ENCODE peak calls at places on chromosomes 2 and 18, in ten cellular contexts. C is H7; I is AG10803; J is T-helper 1 cell; E is fibroblast of the conjunctiva; R is NCI-H2081; W is AG09309; M is stimulated activated CD4-positive, alpha-beta T cell treated with anti-CD3 and anti-CD28 coated beads, TNF-alpha, amount 100 ng/mL, for 4 hours; S is WERI-Rb-1; Y is hepatic stellate cell. V is an unnamed sample.

GRCh38 chr2:8086796-8087479 is 594.9 kb upstream of the ID2 start:
- DNase-seq in S (no peak), E (peak), R (no peak), I (peak), C (no peak), W (peak), J (no peak), M (no peak), Y (peak), V (no peak)

GRCh38 chr2:9392895-9393757 is 30.2 kb downstream of the ITGB1BP1 start:
- DNase-seq in I (peak), Y (no peak), S (no peak), J (no peak), M (no peak), E (no peak), W (no peak), C (peak), R (no peak), V (no peak)

GRCh38 chr2:241312082-241312481 is 3.4 kb downstream of the HDLBP start:
- DNase-seq in W (no peak), S (no peak), Y (no peak), I (peak), R (no peak), C (no peak), J (no peak), E (peak), M (no peak), V (no peak)

GRCh38 chr2:73594241-73594640 is 48.0 kb downstream of the NAT8 start:
- DNase-seq in S (no peak), J (no peak), R (no peak), W (no peak), I (no peak), Y (no peak), E (no peak), C (no peak), M (no peak), V (no peak)

GRCh38 chr2:7071916-7072556 is 154.8 kb downstream of the RNF144A start:
- DNase-seq in M (no peak), W (no peak), I (no peak), S (no peak), E (no peak), J (no peak), R (no peak), C (no peak), Y (no peak), V (no peak)

GRCh38 chr2:64101141-64101591 is 43.1 kb downstream of the PELI1 start:
- DNase-seq in C (no peak), I (peak), R (no peak), Y (peak), M (no peak), J (peak), W (peak), E (no peak), S (no peak), V (no peak)

GRCh38 chr2:231794383-231794782 is 8.1 kb downstream of the COPS7B start:
- DNase-seq in J (no peak), I (no peak), S (no peak), M (no peak), R (no peak), C (no peak), E (no peak), W (no peak), Y (no peak), V (no peak)

GRCh38 chr2:240585101-240585500 is 1.4 kb upstream of the CAPN10 start:
- DNase-seq in R (no peak), J (no peak), C (peak), E (no peak), Y (no peak), I (no peak), W (no peak), M (no peak), S (no peak), V (peak)

GRCh38 chr18:45755936-45756335 is 32.0 kb downstream of the SLC14A1 start:
- DNase-seq in M (no peak), Y (peak), E (peak), S (no peak), W (no peak), R (no peak), C (no peak), J (no peak), I (peak), V (no peak)

GRCh38 chr2:143681006-143681405 is 551.8 kb downstream of the ARHGAP15 start:
- DNase-seq in C (no peak), M (no peak), R (no peak), J (no peak), Y (no peak), I (no peak), S (no peak), W (no peak), E (no peak), V (no peak)

GRCh38 chr2:108377411-108377810 is 343 bp upstream of the SULT1C4 start:
- DNase-seq in E (no peak), I (no peak), C (no peak), J (no peak), W (no peak), Y (peak), R (no peak), M (no peak), S (no peak), V (no peak)

GRCh38 chr2:18356676-18357075 is 203.8 kb downstream of the RDH14 start:
- DNase-seq in R (no peak), C (no peak), Y (no peak), S (no peak), M (no peak), W (no peak), I (peak), J (no peak), E (no peak), V (no peak)

GRCh38 chr2:155727097-155727906 is 605.2 kb downstream of the NR4A2 start:
- DNase-seq in S (no peak), E (no peak), I (no peak), W (no peak), M (no peak), R (no peak), J (no peak), C (no peak), Y (no peak), V (no peak)

GRCh38 chr18:9825571-9826073 is 60.2 kb upstream of the TXNDC2 start:
- DNase-seq in C (no peak), J (no peak), W (peak), Y (peak), R (no peak), M (no peak), S (no peak), E (peak), I (peak), V (no peak)

GRCh38 chr2:60045461-60045860 is 508.0 kb downstream of the BCL11A start:
- DNase-seq in S (no peak), I (no peak), C (no peak), R (no peak), M (no peak), W (no peak), Y (no peak), J (no peak), E (no peak), V (no peak)

GRCh38 chr2:46548103-46548486 is 68.7 kb downstream of the TMEM247 start:
- DNase-seq in E (no peak), S (no peak), W (no peak), C (no peak), R (no peak), Y (no peak), I (no peak), J (no peak), M (no peak), V (peak)

GRCh38 chr2:128550801-128551416 is 232.2 kb upstream of the HS6ST1 start:
- DNase-seq in M (no peak), Y (no peak), I (no peak), W (no peak), J (no peak), E (no peak), S (no peak), C (no peak), R (no peak), V (no peak)

GRCh38 chr2:159574246-159574645 is 42.1 kb downstream of the BAZ2B start:
- DNase-seq in J (no peak), C (no peak), W (peak), I (peak), E (peak), R (no peak), M (no peak), S (no peak), Y (no peak), V (no peak)

GRCh38 chr18:12093520-12094257 is at the start of gene ANKRD62:
- DNase-seq in Y (no peak), M (no peak), C (peak), E (no peak), J (no peak), R (no peak), I (no peak), W (no peak), S (no peak), V (no peak)

GRCh38 chr2:26130763-26131162 is 42.1 kb upstream of the GAREM2 start:
- DNase-seq in J (no peak), C (no peak), M (no peak), R (no peak), I (no peak), E (no peak), W (no peak), S (no peak), Y (no peak), V (no peak)

GRCh38 chr2:122516775-122517174 is 761.3 kb downstream of the TSN start:
- DNase-seq in W (no peak), J (no peak), Y (no peak), C (peak), E (no peak), M (no peak), S (no peak), R (no peak), I (no peak), V (no peak)

GRCh38 chr18:73945130-73945792 is 202.4 kb downstream of the FBXO15 start:
- DNase-seq in C (no peak), M (no peak), S (no peak), Y (no peak), I (no peak), J (no peak), R (no peak), W (no peak), E (no peak), V (no peak)

GRCh38 chr2:3692375-3692774 is 11.0 kb upstream of the DCDC2C start:
- DNase-seq in E (no peak), I (no peak), R (peak), C (peak), S (peak), Y (peak), J (peak), W (no peak), M (no peak), V (no peak)

GRCh38 chr18:27713037-27713726 is 463.7 kb downstream of the CDH2 start:
- DNase-seq in Y (no peak), W (no peak), E (no peak), I (no peak), C (no peak), S (no peak), R (no peak), M (no peak), J (no peak), V (no peak)

GRCh38 chr2:88632569-88632968 is 5.3 kb upstream of the EIF2AK3 start:
- DNase-seq in E (no peak), W (no peak), Y (no peak), C (no peak), I (no peak), M (no peak), R (no peak), S (no peak), J (no peak), V (no peak)

GRCh38 chr2:30287190-30287589 is 55.9 kb downstream of the LBH start:
- DNase-seq in E (no peak), I (no peak), R (no peak), Y (no peak), C (no peak), M (no peak), J (no peak), W (no peak), S (no peak), V (no peak)